ENCODE peak calls at places on chromosomes 3 and 15, in eight cellular contexts. U is HFF-Myc; A is choroid plexus epithelial cell; J is dorsolateral prefrontal cortex; N is AG10803; V is cardiac muscle cell; R is CD8-positive, alpha-beta T cell; P is lower leg skin. S is an unnamed sample.

GRCh38 chr15:99930696-99931095 is 197.5 kb upstream of the LYSMD4 start:
- DNase-seq in U (no peak), A (no peak), J (no peak), N (no peak), V (no peak), R (no peak), P (peak), S (no peak)

GRCh38 chr3:12515631-12516030 is 29.7 kb downstream of the MKRN2OS start:
- DNase-seq in U (no peak), A (no peak), J (no peak), N (no peak), V (no peak), R (no peak), P (no peak), S (no peak)

GRCh38 chr15:67074886-67075229 is 9.5 kb downstream of the SMAD3 start:
- DNase-seq in U (no peak), A (no peak), J (no peak), N (peak), V (no peak), R (no peak), P (no peak), S (no peak)

GRCh38 chr3:105729662-105730061 is 139.2 kb downstream of the CBLB start:
- DNase-seq in U (no peak), A (peak), J (no peak), N (peak), V (peak), R (no peak), P (no peak), S (peak)

GRCh38 chr15:49622561-49622960 is 1.7 kb downstream of the DTWD1 start:
- DNase-seq in U (no peak), A (peak), J (no peak), N (peak), V (peak), R (no peak), P (no peak), S (peak)

GRCh38 chr3:105332961-105333360 is 33.7 kb upstream of the ALCAM start:
- DNase-seq in U (no peak), A (no peak), J (no peak), N (no peak), V (no peak), R (no peak), P (no peak), S (no peak)

GRCh38 chr15:23436421-23436820 is 10.6 kb downstream of the GOLGA6L2 start:
- DNase-seq in U (no peak), A (no peak), J (no peak), N (no peak), V (no peak), R (no peak), P (no peak), S (no peak)

GRCh38 chr15:74171965-74172541 is 1.5 kb upstream of the ISLR start:
- DNase-seq in U (no peak), A (no peak), J (no peak), N (no peak), V (peak), R (no peak), P (peak), S (peak)

GRCh38 chr15:96889734-96890480 is 559.4 kb downstream of the NR2F2 start:
- DNase-seq in U (no peak), A (peak), J (no peak), N (no peak), V (no peak), R (no peak), P (no peak), S (no peak)

GRCh38 chr3:119600732-119601131 is 3.0 kb downstream of the PLA1A start:
- DNase-seq in U (no peak), A (no peak), J (no peak), N (no peak), V (no peak), R (no peak), P (no peak), S (no peak)

GRCh38 chr15:65824941-65825544 is 33.0 kb upstream of the DENND4A start:
- DNase-seq in U (no peak), A (peak), J (no peak), N (peak), V (peak), R (no peak), P (peak), S (peak)

GRCh38 chr15:27679621-27680521 is 419.2 kb downstream of the OCA2 start:
- DNase-seq in U (no peak), A (peak), J (no peak), N (no peak), V (no peak), R (no peak), P (peak), S (no peak)

GRCh38 chr15:48177875-48178611 is at the start of gene MYEF2:
- DNase-seq in U (peak), A (peak), J (peak), N (peak), V (peak), R (peak), P (peak), S (peak)

GRCh38 chr3:7536510-7536909 is 675.6 kb downstream of the GRM7 start:
- DNase-seq in U (no peak), A (no peak), J (no peak), N (no peak), V (peak), R (no peak), P (no peak), S (peak)

GRCh38 chr3:121663171-121663847 is 2.6 kb upstream of the HCLS1 start:
- DNase-seq in U (no peak), A (no peak), J (no peak), N (peak), V (no peak), R (no peak), P (no peak), S (no peak)

GRCh38 chr3:127606086-127606805 is 8.0 kb downstream of the MCM2 start:
- DNase-seq in U (no peak), A (no peak), J (no peak), N (no peak), V (no peak), R (no peak), P (no peak), S (no peak)

GRCh38 chr15:79682851-79683288 is 213.9 kb downstream of the MTHFS start:
- DNase-seq in U (no peak), A (peak), J (no peak), N (peak), V (peak), R (no peak), P (no peak), S (peak)

GRCh38 chr3:65672876-65673815 is 365.6 kb downstream of the MAGI1 start:
- DNase-seq in U (no peak), A (peak), J (peak), N (peak), V (peak), R (no peak), P (no peak), S (peak)

GRCh38 chr3:155217591-155217990 is 75.9 kb downstream of the STRIT1 start:
- DNase-seq in U (no peak), A (peak), J (no peak), N (peak), V (peak), R (no peak), P (no peak), S (peak)

GRCh38 chr3:120144267-120144666 is 50.0 kb upstream of the GSK3B start:
- DNase-seq in U (no peak), A (peak), J (no peak), N (peak), V (peak), R (no peak), P (no peak), S (peak)

GRCh38 chr3:120162400-120162799 is 68.2 kb upstream of the GSK3B start:
- DNase-seq in U (no peak), A (peak), J (no peak), N (peak), V (peak), R (no peak), P (no peak), S (peak)

GRCh38 chr3:38017445-38018295 is 11.8 kb downstream of the PLCD1 start:
- DNase-seq in U (no peak), A (no peak), J (no peak), N (no peak), V (no peak), R (no peak), P (no peak), S (no peak)

GRCh38 chr3:25043757-25044156 is 384.3 kb upstream of the RARB start:
- DNase-seq in U (no peak), A (no peak), J (no peak), N (no peak), V (no peak), R (no peak), P (no peak), S (no peak)

GRCh38 chr3:188734395-188734794 is 437.4 kb upstream of the TPRG1 start:
- DNase-seq in U (no peak), A (no peak), J (no peak), N (peak), V (no peak), R (no peak), P (no peak), S (no peak)

GRCh38 chr15:22961661-22962221 is 18.4 kb downstream of the CYFIP1 start:
- DNase-seq in U (no peak), A (peak), J (no peak), N (peak), V (peak), R (no peak), P (no peak), S (peak)

GRCh38 chr3:173921741-173922140 is 524.2 kb downstream of the NLGN1 start:
- DNase-seq in U (no peak), A (no peak), J (no peak), N (no peak), V (no peak), R (no peak), P (no peak), S (no peak)

GRCh38 chr15:23518104-23518503 is 47.4 kb upstream of the MKRN3 start:
- DNase-seq in U (no peak), A (no peak), J (peak), N (no peak), V (no peak), R (no peak), P (no peak), S (no peak)

GRCh38 chr3:38574411-38575278 is 74.8 kb downstream of the SCN5A start:
- DNase-seq in U (peak), A (no peak), J (no peak), N (no peak), V (peak), R (no peak), P (peak), S (peak)

GRCh38 chr15:69941206-69941605 is 156.5 kb downstream of the TLE3 start:
- DNase-seq in U (no peak), A (no peak), J (no peak), N (no peak), V (no peak), R (no peak), P (no peak), S (no peak)

GRCh38 chr3:87207500-87207899 is 19.6 kb upstream of the CHMP2B start:
- DNase-seq in U (no peak), A (no peak), J (no peak), N (peak), V (no peak), R (no peak), P (no peak), S (peak)

GRCh38 chr3:124780356-124780755 is 50.1 kb downstream of the UMPS start:
- DNase-seq in U (no peak), A (peak), J (no peak), N (peak), V (peak), R (no peak), P (peak), S (peak)

GRCh38 chr15:85402195-85402921 is 22.0 kb downstream of the AKAP13 start:
- DNase-seq in U (no peak), A (peak), J (no peak), N (peak), V (no peak), R (no peak), P (no peak), S (peak)

GRCh38 chr3:16898595-16899395 is 14.0 kb downstream of the PLCL2 start:
- DNase-seq in U (no peak), A (no peak), J (no peak), N (no peak), V (no peak), R (no peak), P (no peak), S (no peak)

GRCh38 chr3:148682997-148683396 is 14.7 kb upstream of the AGTR1 start:
- DNase-seq in U (no peak), A (no peak), J (no peak), N (no peak), V (no peak), R (no peak), P (no peak), S (no peak)

GRCh38 chr15:90291679-90292356 is 26.3 kb downstream of the NGRN start:
- DNase-seq in U (no peak), A (peak), J (no peak), N (no peak), V (no peak), R (no peak), P (no peak), S (peak)

GRCh38 chr3:36919439-36920160 is 25.3 kb downstream of the TRANK1 start:
- DNase-seq in U (no peak), A (no peak), J (no peak), N (no peak), V (no peak), R (no peak), P (no peak), S (no peak)

GRCh38 chr3:15500107-15500724 is 21.3 kb downstream of the COLQ start:
- DNase-seq in U (no peak), A (peak), J (no peak), N (peak), V (no peak), R (no peak), P (peak), S (no peak)
- H3K4me3 ChIP-seq in U (no peak), A (no peak), J (no peak), N (no peak), V (no peak), R (no peak), P (no peak), S (no peak)

GRCh38 chr3:57876632-57877031 is 120.5 kb downstream of the SLMAP start:
- DNase-seq in U (no peak), A (no peak), J (no peak), N (no peak), V (no peak), R (no peak), P (no peak), S (no peak)
- TF ChIP-seq CTCF in U (no peak), A (no peak), J (no peak), N (no peak), V (no peak), R (no peak), P (no peak), S (no peak)

DNA sequence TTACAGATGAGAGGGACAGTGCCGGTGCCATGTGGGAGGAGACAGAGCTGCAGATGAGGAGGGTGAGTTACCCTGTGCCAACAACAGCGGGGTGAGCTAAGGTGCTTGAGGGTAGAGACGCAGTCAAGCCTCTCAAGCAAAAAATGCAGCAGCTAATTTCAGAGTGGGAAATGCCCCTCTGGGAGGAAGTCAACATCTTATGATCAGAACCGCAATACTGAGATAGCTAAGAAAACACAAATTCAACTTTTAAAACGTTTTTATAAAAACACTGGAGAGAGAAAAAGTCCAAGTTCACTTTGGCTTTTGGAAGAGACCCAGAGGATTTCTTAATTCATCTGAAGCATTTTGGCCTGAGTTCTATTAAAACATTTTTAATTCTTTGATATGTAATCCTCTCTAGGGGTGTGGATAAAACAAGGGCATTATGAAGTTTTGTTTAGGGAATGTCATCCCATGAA is 319.2 kb downstream of the SLC9A9 start:
- DNase-seq in U (no peak), A (peak), J (no peak), N (peak), V (peak), R (peak), P (no peak), S (peak)
- H3K4me3 ChIP-seq in U (no peak), A (no peak), J (no peak), N (no peak), V (no peak), R (no peak), P (no peak), S (no peak)

DNA sequence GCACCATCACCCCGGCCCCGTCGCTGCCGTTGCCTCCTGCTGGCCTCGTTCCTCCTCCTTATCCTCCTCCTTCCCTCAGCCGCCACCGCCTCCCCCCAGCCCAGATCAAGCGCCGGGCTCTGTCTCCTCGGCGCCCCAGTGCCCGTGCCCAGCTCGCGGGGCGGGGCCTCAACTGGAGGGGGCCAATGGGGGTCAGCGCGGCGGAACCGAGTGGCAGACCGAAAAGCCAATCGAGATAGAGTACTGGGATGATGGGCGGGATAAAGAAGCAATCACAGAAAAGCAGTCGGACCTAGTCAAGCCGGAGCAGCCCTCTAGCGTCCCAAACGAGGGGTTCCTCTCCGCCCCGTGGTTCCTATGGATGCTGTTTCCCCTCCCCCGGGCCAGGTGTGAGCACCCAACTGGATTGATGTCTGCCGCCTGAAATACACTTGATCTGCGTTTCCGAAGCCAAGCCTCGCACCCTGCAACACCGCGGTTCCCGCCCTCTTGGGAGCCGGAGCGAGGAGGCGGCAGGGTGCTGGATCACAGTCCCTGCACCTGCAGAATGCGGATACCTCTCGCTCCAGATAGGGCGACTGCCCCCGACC is at the start of gene FRMD5:
- DNase-seq in U (peak), A (peak), J (peak), N (peak), V (peak), R (peak), P (peak), S (peak)
- TF ChIP-seq CTCF in U (peak), A (peak), J (peak), N (peak), V (peak), R (no peak), P (no peak), S (peak)

DNA sequence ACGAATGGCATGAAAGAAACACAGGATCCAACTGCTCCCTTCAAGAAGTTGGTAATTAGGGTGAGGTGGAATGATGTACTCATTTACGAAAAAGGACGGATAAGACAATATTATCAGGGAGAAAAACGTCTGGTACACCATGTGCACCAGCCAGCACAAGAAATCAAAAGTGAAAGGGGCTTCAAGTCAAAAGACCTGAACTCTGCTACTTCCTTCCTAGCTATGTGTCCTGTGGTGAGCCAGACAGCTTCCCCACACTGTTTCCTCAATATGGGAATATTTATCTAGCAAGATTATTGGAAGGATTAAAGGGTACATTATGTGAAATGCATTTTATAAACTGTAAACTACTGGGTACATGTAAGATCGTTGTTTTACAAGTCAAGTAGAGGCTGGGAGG is 33.9 kb downstream of the RAB27A start:
- DNase-seq in U (no peak), A (peak), J (no peak), N (no peak), V (no peak), R (no peak), P (no peak), S (no peak)
- H3K4me3 ChIP-seq in U (no peak), A (no peak), J (no peak), N (no peak), V (no peak), R (peak), P (no peak), S (no peak)

GRCh38 chr15:75836953-75837321 is 6.3 kb upstream of the UBE2Q2 start:
- DNase-seq in U (peak), A (peak), J (no peak), N (peak), V (peak), R (peak), P (peak), S (peak)
- TF ChIP-seq CTCF in U (no peak), A (peak), J (no peak), N (peak), V (no peak), R (no peak), P (no peak), S (peak)